ENCODE peak calls at places on chromosomes 4 and X, in five cellular contexts. X is stomach; M is stimulated activated CD8-positive, alpha-beta memory T cell treated with anti-CD3 and anti-CD28 coated beads, Interleukin-7, amount 100 ng/mL, for 1 hour; Y is AG08395; Q is hippocampal formation. R is an unnamed sample.
A peak's percentile ranks its signal among the peaks of the same experiment; 100 is the strongest.

GRCh38 chr4:132332932-132333722 is 816.0 kb upstream of the PCDH10 start:
- DNase-seq in X (no peak), M (no peak), Y (no peak), Q (no peak), R (no peak)

GRCh38 chrX:140525448-140525847 is 20.6 kb upstream of the SOX3 start:
- DNase-seq in Y (peak; percentile 41), M (no peak), Q (no peak), X (no peak), R (no peak)

GRCh38 chrX:97685753-97686152 is 802.0 kb downstream of the RPA4 start:
- DNase-seq in X (no peak), Y (peak; percentile 55), M (no peak), Q (no peak), R (no peak)

GRCh38 chrX:65688403-65688881 is 21.0 kb downstream of the MSN start:
- DNase-seq in Q (no peak), X (no peak), Y (no peak), M (no peak), R (no peak)

GRCh38 chrX:50838820-50839600 is 25.0 kb upstream of the SHROOM4 start:
- DNase-seq in Y (no peak), M (no peak), Q (no peak), X (no peak), R (no peak)

GRCh38 chr4:76277667-76278066 is 26.1 kb downstream of the FAM47E start:
- DNase-seq in Q (no peak), Y (no peak), X (no peak), M (no peak), R (no peak)

GRCh38 chr4:185524888-185525863 is 10.1 kb downstream of the PDLIM3 start:
- DNase-seq in Q (no peak), M (no peak), X (no peak), Y (no peak), R (no peak)

GRCh38 chrX:65926095-65927019 is 113.5 kb downstream of the VSIG4 start:
- DNase-seq in X (no peak), M (no peak), Q (no peak), Y (no peak), R (no peak)

GRCh38 chrX:13759152-13759718 is 24.7 kb downstream of the OFD1 start:
- DNase-seq in Q (no peak), X (no peak), Y (no peak), M (no peak), R (no peak)

GRCh38 chrX:113741744-113742143 is 842.1 kb upstream of the HTR2C start:
- DNase-seq in Y (peak; percentile 26), M (no peak), Q (no peak), X (no peak), R (no peak)

GRCh38 chr4:110059556-110060191 is 138.7 kb downstream of the ELOVL6 start:
- DNase-seq in Q (no peak), Y (peak; percentile 11), M (no peak), X (no peak), R (no peak)

GRCh38 chr4:2072971-2073807 is 14.1 kb downstream of the NAT8L start:
- DNase-seq in Q (no peak), Y (no peak), X (no peak), M (no peak), R (no peak)

GRCh38 chr4:142408003-142408441 is 438.1 kb downstream of the INPP4B start:
- DNase-seq in M (no peak), Q (no peak), Y (peak; percentile 14), X (no peak), R (no peak)

GRCh38 chr4:24419147-24420034 is 165.0 kb downstream of the DHX15 start:
- DNase-seq in X (peak; percentile 84), Y (peak; percentile 84), Q (peak; percentile 28), M (peak; percentile 23), R (peak; percentile 58)

GRCh38 chr4:24013666-24014422 is 124.0 kb upstream of the PPARGC1A start:
- DNase-seq in M (no peak), Q (no peak), X (no peak), Y (no peak), R (peak; percentile 30)

GRCh38 chr4:32485976-32486375 is 1765.8 kb downstream of the PCDH7 start:
- DNase-seq in M (no peak), Y (no peak), Q (peak; percentile 0), X (no peak), R (peak; percentile 54)

GRCh38 chr4:140083320-140083719 is 70.7 kb downstream of the MAML3 start:
- DNase-seq in X (no peak), Y (no peak), M (no peak), Q (no peak), R (no peak)

GRCh38 chr4:111991797-111992196 is 153.5 kb upstream of the FAM241A start:
- DNase-seq in Q (no peak), Y (peak; percentile 83), M (no peak), X (no peak), R (no peak)

GRCh38 chr4:26858947-26859401 is 1.7 kb upstream of the STIM2 start:
- DNase-seq in Y (no peak), X (no peak), Q (no peak), M (no peak), R (no peak)

R was measured in midbrain.